ENCODE peak calls at places on chromosomes 13 and 19, in nine cellular contexts. One of them, this sample, is unnamed.

GRCh38 chr19:45071969-45072790 is 4.1 kb downstream of the ZNF296 start:
- DNase-seq in GOT3: no peak
- DNase-seq in HCT116: no peak
- DNase-seq in SW 1271: no peak
- DNase-seq in GM23338: no peak
- DNase-seq in HS-5: no peak
- DNase-seq in G401: peak
- DNase-seq in DMS 273 treated with DMSO at 0.1 percent for 48 hours: no peak
- DNase-seq in HFF-Myc: no peak
- DNase-seq in this sample: no peak

GRCh38 chr13:46663216-46663615 is 110.2 kb downstream of the LRCH1 start:
- DNase-seq in GOT3: no peak
- DNase-seq in HFF-Myc: no peak
- DNase-seq in DMS 273 treated with DMSO at 0.1 percent for 48 hours: no peak
- DNase-seq in HS-5: no peak
- DNase-seq in GM23338: peak
- DNase-seq in SW 1271: no peak
- DNase-seq in G401: no peak
- DNase-seq in HCT116: no peak
- DNase-seq in this sample: no peak

GRCh38 chr19:18443831-18444230 is 5.9 kb upstream of the ISYNA1 start:
- DNase-seq in GOT3: no peak
- DNase-seq in HS-5: no peak
- DNase-seq in GM23338: no peak
- DNase-seq in HFF-Myc: no peak
- DNase-seq in G401: no peak
- DNase-seq in SW 1271: no peak
- DNase-seq in DMS 273 treated with DMSO at 0.1 percent for 48 hours: no peak
- DNase-seq in HCT116: no peak
- DNase-seq in this sample: no peak

GRCh38 chr13:40306817-40307216 is 359.6 kb downstream of the FOXO1 start:
- DNase-seq in HS-5: no peak
- DNase-seq in DMS 273 treated with DMSO at 0.1 percent for 48 hours: no peak
- DNase-seq in G401: no peak
- DNase-seq in HFF-Myc: no peak
- DNase-seq in SW 1271: no peak
- DNase-seq in HCT116: no peak
- DNase-seq in GM23338: no peak
- DNase-seq in GOT3: no peak
- DNase-seq in this sample: no peak

GRCh38 chr13:20407759-20408158 is 117.9 kb downstream of the CRYL1 start:
- DNase-seq in GOT3: no peak
- DNase-seq in G401: no peak
- DNase-seq in HFF-Myc: no peak
- DNase-seq in HCT116: no peak
- DNase-seq in GM23338: no peak
- DNase-seq in HS-5: no peak
- DNase-seq in SW 1271: no peak
- DNase-seq in DMS 273 treated with DMSO at 0.1 percent for 48 hours: no peak
- DNase-seq in this sample: no peak

GRCh38 chr19:41886761-41887710 is 4.1 kb downstream of the ARHGEF1 start:
- DNase-seq in HFF-Myc: no peak
- DNase-seq in HS-5: no peak
- DNase-seq in DMS 273 treated with DMSO at 0.1 percent for 48 hours: no peak
- DNase-seq in GOT3: no peak
- DNase-seq in GM23338: peak
- DNase-seq in HCT116: no peak
- DNase-seq in SW 1271: no peak
- DNase-seq in G401: no peak
- DNase-seq in this sample: no peak

GRCh38 chr19:50046649-50047503 is 21.1 kb downstream of the ZNF473 start:
- DNase-seq in GOT3: no peak
- DNase-seq in DMS 273 treated with DMSO at 0.1 percent for 48 hours: no peak
- DNase-seq in HFF-Myc: no peak
- DNase-seq in HS-5: no peak
- DNase-seq in SW 1271: no peak
- DNase-seq in G401: peak
- DNase-seq in GM23338: peak
- DNase-seq in HCT116: peak
- DNase-seq in this sample: peak

GRCh38 chr19:31270897-31271568 is 78.2 kb downstream of the TSHZ3 start:
- DNase-seq in DMS 273 treated with DMSO at 0.1 percent for 48 hours: no peak
- DNase-seq in GM23338: no peak
- DNase-seq in G401: no peak
- DNase-seq in SW 1271: no peak
- DNase-seq in HFF-Myc: no peak
- DNase-seq in GOT3: no peak
- DNase-seq in HS-5: no peak
- DNase-seq in HCT116: no peak
- DNase-seq in this sample: no peak

GRCh38 chr19:33133438-33134031 is 1.6 kb downstream of the WDR88 start:
- DNase-seq in HS-5: no peak
- DNase-seq in SW 1271: no peak
- DNase-seq in GM23338: peak
- DNase-seq in GOT3: no peak
- DNase-seq in DMS 273 treated with DMSO at 0.1 percent for 48 hours: no peak
- DNase-seq in G401: no peak
- DNase-seq in HFF-Myc: peak
- DNase-seq in HCT116: no peak
- DNase-seq in this sample: no peak

GRCh38 chr13:42393573-42394360 is 121.8 kb downstream of the AKAP11 start:
- DNase-seq in DMS 273 treated with DMSO at 0.1 percent for 48 hours: no peak
- DNase-seq in GOT3: no peak
- DNase-seq in HS-5: no peak
- DNase-seq in HCT116: no peak
- DNase-seq in SW 1271: no peak
- DNase-seq in G401: no peak
- DNase-seq in GM23338: no peak
- DNase-seq in HFF-Myc: no peak
- DNase-seq in this sample: no peak

GRCh38 chr13:27622102-27622820 is 569 bp downstream of the POLR1D start:
- DNase-seq in HCT116: no peak
- DNase-seq in GM23338: no peak
- DNase-seq in HS-5: no peak
- DNase-seq in DMS 273 treated with DMSO at 0.1 percent for 48 hours: no peak
- DNase-seq in SW 1271: no peak
- DNase-seq in GOT3: no peak
- DNase-seq in HFF-Myc: no peak
- DNase-seq in G401: peak
- DNase-seq in this sample: no peak

GRCh38 chr19:46384396-46384795 is 29.0 kb downstream of the CCDC8 start:
- DNase-seq in SW 1271: no peak
- DNase-seq in GOT3: no peak
- DNase-seq in GM23338: no peak
- DNase-seq in G401: no peak
- DNase-seq in HCT116: no peak
- DNase-seq in DMS 273 treated with DMSO at 0.1 percent for 48 hours: peak
- DNase-seq in HS-5: no peak
- DNase-seq in HFF-Myc: no peak
- DNase-seq in this sample: no peak

GRCh38 chr19:49968279-49968922 is 7.4 kb upstream of the SIGLEC11 start:
- DNase-seq in HCT116: no peak
- DNase-seq in DMS 273 treated with DMSO at 0.1 percent for 48 hours: no peak
- DNase-seq in HS-5: no peak
- DNase-seq in HFF-Myc: no peak
- DNase-seq in GM23338: no peak
- DNase-seq in SW 1271: no peak
- DNase-seq in G401: no peak
- DNase-seq in GOT3: no peak
- DNase-seq in this sample: no peak

GRCh38 chr19:29837448-29837961 is 25.7 kb downstream of the CCNE1 start:
- DNase-seq in G401: no peak
- DNase-seq in DMS 273 treated with DMSO at 0.1 percent for 48 hours: no peak
- DNase-seq in GM23338: no peak
- DNase-seq in HFF-Myc: no peak
- DNase-seq in GOT3: no peak
- DNase-seq in HCT116: no peak
- DNase-seq in SW 1271: no peak
- DNase-seq in HS-5: no peak
- DNase-seq in this sample: no peak

GRCh38 chr19:35717665-35718344 is at the start of gene KMT2B:
- DNase-seq in HFF-Myc: no peak
- DNase-seq in SW 1271: no peak
- DNase-seq in DMS 273 treated with DMSO at 0.1 percent for 48 hours: no peak
- DNase-seq in HS-5: no peak
- DNase-seq in G401: no peak
- DNase-seq in GOT3: no peak
- DNase-seq in HCT116: no peak
- DNase-seq in GM23338: peak
- DNase-seq in this sample: no peak

GRCh38 chr13:43129511-43130130 is 106.2 kb downstream of the DNAJC15 start:
- DNase-seq in GM23338: no peak
- DNase-seq in G401: no peak
- DNase-seq in GOT3: no peak
- DNase-seq in HS-5: no peak
- DNase-seq in HFF-Myc: no peak
- DNase-seq in DMS 273 treated with DMSO at 0.1 percent for 48 hours: no peak
- DNase-seq in HCT116: no peak
- DNase-seq in SW 1271: no peak
- DNase-seq in this sample: no peak

GRCh38 chr19:48393559-48394330 is at the start of gene GRIN2D:
- DNase-seq in G401: peak
- DNase-seq in HS-5: no peak
- DNase-seq in HFF-Myc: no peak
- DNase-seq in GM23338: peak
- DNase-seq in DMS 273 treated with DMSO at 0.1 percent for 48 hours: no peak
- DNase-seq in SW 1271: no peak
- DNase-seq in HCT116: no peak
- DNase-seq in GOT3: no peak
- DNase-seq in this sample: no peak

GRCh38 chr19:54470991-54471782 is 1.9 kb downstream of the CDC42EP5 start:
- DNase-seq in HFF-Myc: no peak
- DNase-seq in GOT3: no peak
- DNase-seq in HCT116: no peak
- DNase-seq in SW 1271: no peak
- DNase-seq in DMS 273 treated with DMSO at 0.1 percent for 48 hours: no peak
- DNase-seq in G401: no peak
- DNase-seq in GM23338: peak
- DNase-seq in HS-5: no peak
- DNase-seq in this sample: no peak

GRCh38 chr19:35268546-35269424 is at the start of gene USF2:
- DNase-seq in HFF-Myc: no peak
- DNase-seq in HCT116: peak
- DNase-seq in G401: peak
- DNase-seq in SW 1271: no peak
- DNase-seq in GM23338: peak
- DNase-seq in HS-5: no peak
- DNase-seq in GOT3: no peak
- DNase-seq in DMS 273 treated with DMSO at 0.1 percent for 48 hours: peak
- DNase-seq in this sample: no peak

GRCh38 chr13:41411060-41411459 is 46.3 kb upstream of the RGCC start:
- DNase-seq in HCT116: no peak
- DNase-seq in G401: no peak
- DNase-seq in DMS 273 treated with DMSO at 0.1 percent for 48 hours: no peak
- DNase-seq in GM23338: no peak
- DNase-seq in SW 1271: no peak
- DNase-seq in GOT3: no peak
- DNase-seq in HS-5: no peak
- DNase-seq in HFF-Myc: no peak
- DNase-seq in this sample: no peak

GRCh38 chr19:33467851-33468250 is 53.7 kb downstream of the PEPD start:
- DNase-seq in GM23338: no peak
- DNase-seq in DMS 273 treated with DMSO at 0.1 percent for 48 hours: no peak
- DNase-seq in SW 1271: no peak
- DNase-seq in GOT3: no peak
- DNase-seq in HCT116: no peak
- DNase-seq in HFF-Myc: no peak
- DNase-seq in HS-5: no peak
- DNase-seq in G401: no peak
- DNase-seq in this sample: no peak

This sample was measured in NT2/D1.